ENCODE peak calls at places on chromosomes 4 and X, in six cellular contexts. One of them, this sample, is unnamed.

GRCh38 chr4:174284181-174284886 is 623 bp downstream of the CEP44 start:
- DNase-seq in foreskin fibroblast: peak; percentile 55
- DNase-seq in AG09309: no peak
- DNase-seq in hepatic stellate cell: peak; percentile 67
- DNase-seq in iPS DF 6.9: no peak
- DNase-seq in stimulated activated CD8-positive, alpha-beta memory T cell treated with anti-CD3 and anti-CD28 coated beads, Interleukin-4, amount 100 ng/mL, for 4 hours: no peak
- DNase-seq in this sample: no peak

GRCh38 chr4:3373468-3373867 is 68.3 kb upstream of the HGFAC start:
- DNase-seq in stimulated activated CD8-positive, alpha-beta memory T cell treated with anti-CD3 and anti-CD28 coated beads, Interleukin-4, amount 100 ng/mL, for 4 hours: no peak
- DNase-seq in iPS DF 6.9: no peak
- DNase-seq in AG09309: no peak
- DNase-seq in hepatic stellate cell: no peak
- DNase-seq in foreskin fibroblast: no peak
- DNase-seq in this sample: no peak

GRCh38 chrX:12403474-12404082 is 265.3 kb downstream of the FRMPD4 start:
- DNase-seq in iPS DF 6.9: no peak
- DNase-seq in AG09309: no peak
- DNase-seq in stimulated activated CD8-positive, alpha-beta memory T cell treated with anti-CD3 and anti-CD28 coated beads, Interleukin-4, amount 100 ng/mL, for 4 hours: no peak
- DNase-seq in hepatic stellate cell: no peak
- DNase-seq in foreskin fibroblast: peak; percentile 58
- DNase-seq in this sample: no peak

GRCh38 chr4:168710353-168710946 is 213.6 kb downstream of the PALLD start:
- DNase-seq in iPS DF 6.9: peak; percentile 22
- DNase-seq in AG09309: peak; percentile 33
- DNase-seq in hepatic stellate cell: peak; percentile 47
- DNase-seq in stimulated activated CD8-positive, alpha-beta memory T cell treated with anti-CD3 and anti-CD28 coated beads, Interleukin-4, amount 100 ng/mL, for 4 hours: no peak
- DNase-seq in foreskin fibroblast: peak; percentile 79
- DNase-seq in this sample: no peak

GRCh38 chrX:41556958-41557357 is 109.8 kb downstream of the NYX start:
- DNase-seq in AG09309: no peak
- DNase-seq in foreskin fibroblast: no peak
- DNase-seq in hepatic stellate cell: no peak
- DNase-seq in iPS DF 6.9: no peak
- DNase-seq in stimulated activated CD8-positive, alpha-beta memory T cell treated with anti-CD3 and anti-CD28 coated beads, Interleukin-4, amount 100 ng/mL, for 4 hours: no peak
- DNase-seq in this sample: peak; percentile 1

GRCh38 chr4:98026362-98026761 is 116.9 kb downstream of the STPG2 start:
- DNase-seq in foreskin fibroblast: no peak
- DNase-seq in hepatic stellate cell: no peak
- DNase-seq in stimulated activated CD8-positive, alpha-beta memory T cell treated with anti-CD3 and anti-CD28 coated beads, Interleukin-4, amount 100 ng/mL, for 4 hours: no peak
- DNase-seq in iPS DF 6.9: no peak
- DNase-seq in AG09309: no peak
- DNase-seq in this sample: no peak

GRCh38 chr4:170990989-170991589 is 822.1 kb upstream of the GALNTL6 start:
- DNase-seq in iPS DF 6.9: peak; percentile 64
- DNase-seq in hepatic stellate cell: no peak
- DNase-seq in AG09309: no peak
- DNase-seq in stimulated activated CD8-positive, alpha-beta memory T cell treated with anti-CD3 and anti-CD28 coated beads, Interleukin-4, amount 100 ng/mL, for 4 hours: no peak
- DNase-seq in foreskin fibroblast: no peak
- DNase-seq in this sample: no peak

GRCh38 chrX:95071052-95071451 is 1397.0 kb downstream of the FAM133A start:
- DNase-seq in iPS DF 6.9: no peak
- DNase-seq in foreskin fibroblast: no peak
- DNase-seq in AG09309: no peak
- DNase-seq in hepatic stellate cell: no peak
- DNase-seq in stimulated activated CD8-positive, alpha-beta memory T cell treated with anti-CD3 and anti-CD28 coated beads, Interleukin-4, amount 100 ng/mL, for 4 hours: no peak
- DNase-seq in this sample: no peak

GRCh38 chrX:155632424-155633100 is 19.8 kb upstream of the TMLHE start:
- DNase-seq in hepatic stellate cell: no peak
- DNase-seq in iPS DF 6.9: no peak
- DNase-seq in stimulated activated CD8-positive, alpha-beta memory T cell treated with anti-CD3 and anti-CD28 coated beads, Interleukin-4, amount 100 ng/mL, for 4 hours: no peak
- DNase-seq in AG09309: no peak
- DNase-seq in foreskin fibroblast: no peak
- DNase-seq in this sample: no peak

GRCh38 chrX:124033821-124034220 is 72.3 kb downstream of the STAG2 start:
- DNase-seq in hepatic stellate cell: peak; percentile 16
- DNase-seq in stimulated activated CD8-positive, alpha-beta memory T cell treated with anti-CD3 and anti-CD28 coated beads, Interleukin-4, amount 100 ng/mL, for 4 hours: no peak
- DNase-seq in AG09309: no peak
- DNase-seq in foreskin fibroblast: peak; percentile 51
- DNase-seq in iPS DF 6.9: no peak
- DNase-seq in this sample: no peak

GRCh38 chrX:118370921-118371624 is 25.2 kb downstream of the WDR44 start:
- DNase-seq in foreskin fibroblast: no peak
- DNase-seq in hepatic stellate cell: no peak
- DNase-seq in AG09309: no peak
- DNase-seq in iPS DF 6.9: no peak
- DNase-seq in stimulated activated CD8-positive, alpha-beta memory T cell treated with anti-CD3 and anti-CD28 coated beads, Interleukin-4, amount 100 ng/mL, for 4 hours: no peak
- DNase-seq in this sample: no peak

GRCh38 chr4:142449771-142450373 is 396.2 kb downstream of the INPP4B start:
- DNase-seq in iPS DF 6.9: no peak
- DNase-seq in AG09309: no peak
- DNase-seq in stimulated activated CD8-positive, alpha-beta memory T cell treated with anti-CD3 and anti-CD28 coated beads, Interleukin-4, amount 100 ng/mL, for 4 hours: no peak
- DNase-seq in foreskin fibroblast: no peak
- DNase-seq in hepatic stellate cell: no peak
- DNase-seq in this sample: no peak

GRCh38 chr4:140237616-140238352 is 83.8 kb upstream of the MAML3 start:
- DNase-seq in stimulated activated CD8-positive, alpha-beta memory T cell treated with anti-CD3 and anti-CD28 coated beads, Interleukin-4, amount 100 ng/mL, for 4 hours: no peak
- DNase-seq in foreskin fibroblast: peak; percentile 99
- DNase-seq in AG09309: peak; percentile 92
- DNase-seq in iPS DF 6.9: peak; percentile 74
- DNase-seq in hepatic stellate cell: peak; percentile 79
- DNase-seq in this sample: no peak

GRCh38 chrX:137568741-137569469 is 3.0 kb downstream of the ZIC3 start:
- DNase-seq in stimulated activated CD8-positive, alpha-beta memory T cell treated with anti-CD3 and anti-CD28 coated beads, Interleukin-4, amount 100 ng/mL, for 4 hours: no peak
- DNase-seq in AG09309: no peak
- DNase-seq in iPS DF 6.9: no peak
- DNase-seq in foreskin fibroblast: no peak
- DNase-seq in hepatic stellate cell: no peak
- DNase-seq in this sample: no peak

GRCh38 chr4:78362310-78362709 is 189.3 kb upstream of the ANXA3 start:
- DNase-seq in AG09309: no peak
- DNase-seq in foreskin fibroblast: no peak
- DNase-seq in stimulated activated CD8-positive, alpha-beta memory T cell treated with anti-CD3 and anti-CD28 coated beads, Interleukin-4, amount 100 ng/mL, for 4 hours: no peak
- DNase-seq in iPS DF 6.9: no peak
- DNase-seq in hepatic stellate cell: no peak
- DNase-seq in this sample: no peak

GRCh38 chr4:139553751-139554670 is 2.0 kb downstream of the SETD7 start:
- DNase-seq in iPS DF 6.9: no peak
- DNase-seq in foreskin fibroblast: no peak
- DNase-seq in hepatic stellate cell: no peak
- DNase-seq in stimulated activated CD8-positive, alpha-beta memory T cell treated with anti-CD3 and anti-CD28 coated beads, Interleukin-4, amount 100 ng/mL, for 4 hours: no peak
- DNase-seq in AG09309: no peak
- DNase-seq in this sample: no peak

GRCh38 chrX:2870650-2871049 is 41.9 kb downstream of the GYG2 start:
- DNase-seq in iPS DF 6.9: no peak
- DNase-seq in foreskin fibroblast: no peak
- DNase-seq in stimulated activated CD8-positive, alpha-beta memory T cell treated with anti-CD3 and anti-CD28 coated beads, Interleukin-4, amount 100 ng/mL, for 4 hours: no peak
- DNase-seq in hepatic stellate cell: no peak
- DNase-seq in AG09309: no peak
- DNase-seq in this sample: no peak

GRCh38 chrX:17174671-17175070 is 200.3 kb upstream of the NHS start:
- DNase-seq in foreskin fibroblast: peak; percentile 4
- DNase-seq in stimulated activated CD8-positive, alpha-beta memory T cell treated with anti-CD3 and anti-CD28 coated beads, Interleukin-4, amount 100 ng/mL, for 4 hours: no peak
- DNase-seq in hepatic stellate cell: no peak
- DNase-seq in AG09309: no peak
- DNase-seq in iPS DF 6.9: no peak
- DNase-seq in this sample: no peak

GRCh38 chr4:138192113-138192512 is 50.0 kb downstream of the SLC7A11 start:
- DNase-seq in iPS DF 6.9: no peak
- DNase-seq in foreskin fibroblast: peak; percentile 16
- DNase-seq in hepatic stellate cell: no peak
- DNase-seq in stimulated activated CD8-positive, alpha-beta memory T cell treated with anti-CD3 and anti-CD28 coated beads, Interleukin-4, amount 100 ng/mL, for 4 hours: no peak
- DNase-seq in AG09309: no peak
- DNase-seq in this sample: no peak

GRCh38 chrX:12700745-12701144 is 90.5 kb upstream of the PRPS2 start:
- DNase-seq in foreskin fibroblast: no peak
- DNase-seq in iPS DF 6.9: no peak
- DNase-seq in hepatic stellate cell: no peak
- DNase-seq in AG09309: no peak
- DNase-seq in stimulated activated CD8-positive, alpha-beta memory T cell treated with anti-CD3 and anti-CD28 coated beads, Interleukin-4, amount 100 ng/mL, for 4 hours: no peak
- DNase-seq in this sample: no peak